ENCODE peak calls at places on chromosomes 6 and 20, in four cellular contexts. L is mucosa of descending colon, C is fibroblast of lung, V is pancreas. Q is an unnamed sample. For H3K4me1, the result is how much of the 10 kb centered on the place peaks cover.

GRCh38 chr20:38631155-38632022 is 29.8 kb downstream of the ARHGAP40 start:
- DNase-seq in V (no peak), L (no peak), C (no peak), Q (no peak)

GRCh38 chr6:158536084-158536890 is 23.6 kb upstream of the TMEM181 start:
- DNase-seq in L (peak), V (peak), C (peak), Q (peak)

GRCh38 chr6:37432916-37433656 is at the start of gene CMTR1:
- DNase-seq in C (peak), V (peak), L (peak), Q (peak)

GRCh38 chr6:132218063-132218696 is 183.1 kb downstream of the MOXD1 start:
- DNase-seq in V (no peak), L (no peak), C (peak), Q (no peak)

GRCh38 chr20:64099880-64100565 is 7.3 kb downstream of the NPBWR2 start:
- DNase-seq in L (no peak), C (no peak), V (no peak), Q (no peak)

GRCh38 chr6:63724721-63725120 is 89.1 kb downstream of the PHF3 start:
- DNase-seq in V (no peak), L (no peak), C (no peak), Q (no peak)

GRCh38 chr6:30781697-30782424 is 37.5 kb upstream of the IER3 start:
- DNase-seq in L (peak), C (peak), V (peak), Q (peak)

GRCh38 chr20:2276015-2276414 is 19.8 kb upstream of the TGM3 start:
- DNase-seq in C (no peak), V (no peak), L (no peak), Q (no peak)

GRCh38 chr6:154619183-154619582 is 108.7 kb upstream of the CNKSR3 start:
- DNase-seq in L (no peak), C (no peak), V (no peak), Q (no peak)

GRCh38 chr6:26432622-26433021 is 7.7 kb upstream of the BTN3A3 start:
- DNase-seq in C (peak), L (no peak), V (no peak), Q (peak)

GRCh38 chr20:2333821-2334220 is 38.0 kb downstream of the TGM3 start:
- DNase-seq in V (no peak), L (no peak), C (no peak), Q (peak)

GRCh38 chr6:14337157-14337556 is 219.6 kb downstream of the CD83 start:
- DNase-seq in C (peak), L (no peak), V (no peak), Q (no peak)

GRCh38 chr6:136050475-136050874 is 199.0 kb downstream of the PDE7B start:
- DNase-seq in C (no peak), L (no peak), V (no peak), Q (no peak)

GRCh38 chr6:170459451-170459850 is 93.7 kb downstream of the PSMB1 start:
- DNase-seq in V (no peak), L (no peak), C (peak), Q (no peak)

GRCh38 chr6:156912431-156912830 is 135.3 kb downstream of the ARID1B start:
- DNase-seq in L (no peak), V (no peak), C (no peak), Q (no peak)

GRCh38 chr6:107971181-107971580 is 13.2 kb upstream of the SEC63 start:
- DNase-seq in V (no peak), C (no peak), L (no peak), Q (peak)
- H3K4me3 ChIP-seq in V (no peak), C (no peak), L (no peak), Q (no peak)

GRCh38 chr20:43959079-43959919 is 44.6 kb downstream of the TOX2 start:
- DNase-seq in V (no peak), C (peak), L (no peak), Q (peak)

GRCh38 chr20:43960231-43960630 is 45.6 kb downstream of the TOX2 start:
- DNase-seq in L (no peak), C (no peak), V (no peak), Q (no peak)

GRCh38 chr20:43957392-43957791 is 42.7 kb downstream of the TOX2 start:
- DNase-seq in V (no peak), C (no peak), L (no peak), Q (no peak)

GRCh38 chr20:43959920-43960227 is 45.2 kb downstream of the TOX2 start:
- DNase-seq in V (no peak), C (no peak), L (no peak), Q (no peak)

DNA sequence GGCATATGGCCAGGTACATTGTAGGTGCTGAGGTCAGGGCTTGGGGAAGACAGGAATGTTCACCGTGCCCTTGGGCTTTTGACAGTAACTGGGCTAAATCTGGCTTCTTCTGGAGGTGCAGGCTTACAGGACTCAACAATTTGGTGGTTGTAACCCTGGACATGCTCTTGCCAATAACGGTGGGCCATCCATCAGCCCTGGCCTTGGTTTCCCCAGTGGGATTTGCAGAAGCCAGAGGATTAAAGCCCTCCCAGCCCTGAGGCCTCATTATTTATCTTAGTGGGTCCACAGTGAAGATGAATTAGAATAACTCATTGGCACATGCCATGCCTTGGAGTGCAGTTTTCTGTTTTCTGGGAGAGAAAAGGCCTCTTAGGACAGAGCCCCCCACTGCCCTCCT is 44.0 kb downstream of the TOX2 start:
- DNase-seq in V (no peak), C (no peak), L (no peak), Q (no peak)
- H3K4me1 ChIP-seq in V (under half), C (under half), L (under half), Q (under half)

GRCh38 chr20:35478804-35479472 is 23.5 kb downstream of the CEP250 start:
- DNase-seq in C (no peak), L (no peak), V (no peak), Q (no peak)
- TF ChIP-seq CTCF in C (no peak), L (no peak), V (no peak), Q (no peak)

DNA sequence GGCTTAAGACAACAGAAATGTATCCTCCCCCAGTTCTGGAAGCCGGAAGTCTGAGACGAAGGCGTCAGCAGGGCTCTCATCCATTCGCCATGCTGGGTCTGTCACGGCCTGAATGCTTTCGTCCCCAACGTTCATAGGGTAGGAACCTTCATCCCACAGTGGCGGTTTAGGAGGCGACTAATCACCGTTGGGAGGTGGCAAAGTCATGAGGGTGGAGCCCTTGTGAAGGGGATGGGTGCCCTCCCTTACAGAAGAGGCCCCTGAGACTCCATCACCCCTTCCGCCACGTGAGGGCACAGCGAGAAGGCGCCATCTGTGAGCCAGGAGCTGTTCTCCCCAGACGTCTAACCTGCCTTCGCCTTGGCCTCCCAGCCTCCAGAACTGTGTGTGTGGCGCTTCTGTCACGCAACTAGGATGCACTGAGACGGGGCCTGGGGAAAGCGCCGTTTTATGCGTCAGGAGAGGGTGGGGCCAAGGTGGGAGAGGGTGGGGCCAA is 250.4 kb downstream of the TTLL2 start:
- DNase-seq in V (no peak), L (no peak), C (no peak), Q (no peak)
- H3K4me3 ChIP-seq in V (no peak), L (no peak), C (no peak), Q (no peak)

GRCh38 chr6:110456694-110457093 is 19.7 kb downstream of the SLC22A16 start:
- DNase-seq in V (no peak), L (no peak), C (no peak), Q (no peak)
- H3K4me1 ChIP-seq in V (under half), L (under half), C (under half), Q (under half)